ENCODE peak calls at places on chromosome 12, in ten cellular contexts. E is CD4-positive, alpha-beta memory T cell; K is stimulated activated CD4-positive, alpha-beta T cell treated with anti-CD3 and anti-CD28 coated beads, Interleukin-12 subunit alpha, Interleukin-12 subunit beta, amount 100 ng/mL, for 4 hours; O is EL; C is cardiac fibroblast; V is upper lobe of right lung; W is occipital lobe; Z is activated T-helper 2 cell treated with anti-CD3 and anti-CD28 coated beads, Interferon-gamma antibody, Interleukin-2, Interleukin-4, amounts not matched to agents 10 μg/mL and 5 μg/mL and 100 μg/mL, durations not matched to agents 14 hours and 24 hours and 36 hours; D is ELR; S is stimulated activated CD8-positive, alpha-beta memory T cell treated with anti-CD3 and anti-CD28 coated beads, Interleukin-4, amount 100 ng/mL, for 24 hours. B is an unnamed sample.

GRCh38 chr12:59075968-59076367 is 155.7 kb upstream of the LRIG3 start:
- DNase-seq in D (no peak), O (no peak), Z (no peak), E (no peak), C (no peak), V (no peak), K (no peak), S (no peak), W (no peak), B (no peak)

GRCh38 chr12:130479401-130480125 is 141.9 kb downstream of the PIWIL1 start:
- DNase-seq in E (no peak), W (no peak), C (no peak), Z (no peak), D (no peak), S (no peak), K (no peak), V (no peak), O (no peak), B (no peak)

GRCh38 chr12:51362307-51362706 is 15.8 kb upstream of the CELA1 start:
- DNase-seq in D (no peak), S (no peak), V (no peak), C (no peak), O (no peak), E (no peak), Z (no peak), W (peak; percentile 75), K (no peak), B (peak; percentile 79)

GRCh38 chr12:4472045-4472444 is 26.4 kb upstream of the FGF6 start:
- DNase-seq in W (no peak), C (no peak), O (no peak), S (no peak), Z (no peak), V (no peak), D (no peak), E (no peak), K (no peak), B (no peak)

GRCh38 chr12:9646794-9647622 is 22.5 kb upstream of the CLEC2D start:
- DNase-seq in K (no peak), D (peak; percentile 71), W (no peak), E (peak; percentile 17), Z (no peak), C (peak; percentile 45), O (peak; percentile 55), S (no peak), V (no peak), B (no peak)

GRCh38 chr12:68451261-68452091 is 119.3 kb upstream of the MDM1 start:
- DNase-seq in V (no peak), C (peak; percentile 63), Z (peak; percentile 55), E (peak; percentile 44), D (peak; percentile 53), W (no peak), K (peak; percentile 4), O (peak; percentile 76), S (no peak), B (no peak)

GRCh38 chr12:25875661-25876060 is 82.8 kb upstream of the RASSF8 start:
- DNase-seq in E (no peak), S (no peak), C (peak; percentile 15), O (no peak), D (no peak), K (no peak), V (no peak), W (no peak), Z (no peak), B (no peak)

GRCh38 chr12:115000038-115000437 is 316.1 kb upstream of the TBX3 start:
- DNase-seq in E (no peak), C (peak; percentile 88), D (peak; percentile 74), W (no peak), O (peak; percentile 52), V (no peak), Z (no peak), K (no peak), S (no peak), B (no peak)

GRCh38 chr12:74794522-74794921 is 256.9 kb downstream of the ATXN7L3B start:
- DNase-seq in S (no peak), O (peak; percentile 49), D (peak; percentile 66), C (no peak), K (no peak), E (no peak), V (no peak), Z (no peak), W (no peak), B (no peak)

GRCh38 chr12:131249291-131250027 is 295.8 kb downstream of the ADGRD1 start:
- DNase-seq in Z (no peak), V (no peak), E (no peak), W (no peak), K (no peak), C (no peak), S (no peak), D (no peak), O (no peak), B (no peak)

GRCh38 chr12:124925117-124925516 is 10.7 kb upstream of the UBC start:
- DNase-seq in Z (no peak), D (no peak), C (no peak), V (no peak), O (no peak), E (no peak), W (no peak), K (no peak), S (no peak), B (no peak)

GRCh38 chr12:31117203-31118011 is 43.7 kb downstream of the DDX11 start:
- DNase-seq in D (peak; percentile 42), S (peak; percentile 54), V (no peak), C (peak; percentile 24), Z (peak; percentile 24), E (peak; percentile 39), K (peak; percentile 61), O (peak; percentile 24), W (no peak), B (no peak)

GRCh38 chr12:42968426-42968825 is 378.9 kb upstream of the PRICKLE1 start:
- DNase-seq in K (no peak), D (peak; percentile 40), E (no peak), Z (no peak), O (no peak), S (no peak), V (no peak), C (no peak), W (no peak), B (no peak)